ENCODE peak calls at places on chromosome 20, in four cellular contexts. I is T1000, A is nephron progenitor cell, V is iris pigment epithelial cell. B is an unnamed sample.

GRCh38 chr20:31542201-31542842 is 28.1 kb downstream of the HM13 start:
- DNase-seq in I (no peak), A (no peak), V (no peak), B (no peak)

GRCh38 chr20:43658068-43658722 is 8.7 kb upstream of the MYBL2 start:
- DNase-seq in A (no peak), V (no peak), I (no peak), B (no peak)

GRCh38 chr20:17992224-17992637 is 23.4 kb downstream of the MGME1 start:
- DNase-seq in A (no peak), I (no peak), V (peak), B (no peak)

GRCh38 chr20:25314497-25315417 is 66.9 kb downstream of the PYGB start:
- DNase-seq in A (no peak), I (no peak), V (no peak), B (no peak)

GRCh38 chr20:50320910-50321796 is 130.5 kb downstream of the CEBPB start:
- DNase-seq in A (peak), V (peak), I (peak), B (peak)

GRCh38 chr20:46578745-46579144 is 28.3 kb upstream of the OCSTAMP start:
- DNase-seq in I (no peak), A (no peak), V (no peak), B (no peak)

GRCh38 chr20:53900380-53900999 is 169.9 kb downstream of the BCAS1 start:
- DNase-seq in V (peak), A (no peak), I (no peak), B (peak)

GRCh38 chr20:52490715-52491430 is 299.3 kb upstream of the ZFP64 start:
- DNase-seq in V (peak), I (no peak), A (no peak), B (peak)

GRCh38 chr20:15179426-15180190 is 842.2 kb upstream of the FLRT3 start:
- DNase-seq in I (no peak), A (no peak), V (no peak), B (no peak)

GRCh38 chr20:31633339-31633914 is 4.3 kb upstream of the COX4I2 start:
- DNase-seq in A (no peak), V (no peak), I (no peak), B (no peak)

GRCh38 chr20:3203315-3204123 is 963 bp downstream of the DDRGK1 start:
- DNase-seq in I (no peak), A (no peak), V (peak), B (no peak)

GRCh38 chr20:9498322-9498721 is 16.1 kb upstream of the LAMP5 start:
- DNase-seq in V (no peak), I (no peak), A (no peak), B (no peak)

GRCh38 chr20:58661298-58662141 is 10.4 kb downstream of the STX16 start:
- DNase-seq in I (no peak), A (no peak), V (no peak), B (no peak)

GRCh38 chr20:61594198-61594597 is 342.1 kb downstream of the CDH4 start:
- DNase-seq in V (no peak), I (no peak), A (no peak), B (no peak)

GRCh38 chr20:38762174-38762573 is 13.9 kb downstream of the ACTR5 start:
- DNase-seq in V (no peak), A (no peak), I (no peak), B (no peak)

GRCh38 chr20:24665196-24665595 is 195.8 kb downstream of the SYNDIG1 start:
- DNase-seq in I (no peak), A (no peak), V (no peak), B (no peak)

GRCh38 chr20:53020376-53020775 is 48.2 kb downstream of the TSHZ2 start:
- DNase-seq in I (no peak), A (no peak), V (no peak), B (no peak)

GRCh38 chr20:43752561-43753301 is 25.9 kb upstream of the GTSF1L start:
- DNase-seq in A (no peak), V (peak), I (peak), B (peak)

GRCh38 chr20:57622579-57623381 is 2.6 kb upstream of the ZBP1 start:
- DNase-seq in I (no peak), A (peak), V (peak), B (no peak)

GRCh38 chr20:63826753-63827152 is 4.3 kb downstream of the ZBTB46 start:
- DNase-seq in V (no peak), I (no peak), A (no peak), B (no peak)

GRCh38 chr20:46814366-46815232 is 80.0 kb upstream of the EYA2 start:
- DNase-seq in A (peak), V (peak), I (peak), B (peak)

GRCh38 chr20:7849675-7850074 is 90.6 kb downstream of the HAO1 start:
- DNase-seq in I (no peak), A (no peak), V (no peak), B (no peak)

GRCh38 chr20:51481311-51481997 is 61.1 kb downstream of the NFATC2 start:
- DNase-seq in A (no peak), V (no peak), I (no peak), B (no peak)

GRCh38 chr20:22374678-22375590 is 209.4 kb downstream of the FOXA2 start:
- DNase-seq in A (no peak), I (no peak), V (peak), B (peak)

GRCh38 chr20:59222982-59223610 is 59.5 kb downstream of the ZNF831 start:
- DNase-seq in V (no peak), A (no peak), I (no peak), B (no peak)

GRCh38 chr20:25126204-25126603 is 44.3 kb upstream of the VSX1 start:
- DNase-seq in A (no peak), V (no peak), I (no peak), B (no peak)

GRCh38 chr20:5495026-5495425 is 178.3 kb upstream of the PROKR2 start:
- DNase-seq in A (no peak), V (no peak), I (no peak), B (no peak)

GRCh38 chr20:44211177-44212039 is 837 bp upstream of the OSER1 start:
- DNase-seq in I (no peak), V (peak), A (no peak), B (no peak)

GRCh38 chr20:37290158-37290810 is 829 bp downstream of the MANBAL start:
- DNase-seq in V (no peak), A (no peak), I (no peak), B (no peak)

GRCh38 chr20:44885392-44886275 is at the start of gene YWHAB:
- DNase-seq in V (peak), A (peak), I (peak), B (peak)

GRCh38 chr20:38187512-38187911 is 22.4 kb upstream of the TGM2 start:
- DNase-seq in A (peak), V (peak), I (no peak), B (peak)

GRCh38 chr20:9977629-9978028 is 57.2 kb upstream of the ANKEF1 start:
- DNase-seq in V (peak), A (no peak), I (no peak), B (no peak)

GRCh38 chr20:32526125-32526524 is 59.0 kb downstream of the NOL4L start:
- DNase-seq in A (no peak), I (no peak), V (no peak), B (no peak)

GRCh38 chr20:58712823-58713731 is 20.5 kb downstream of the NPEPL1 start:
- DNase-seq in A (no peak), I (no peak), V (no peak), B (peak)

GRCh38 chr20:44097521-44098255 is 89.3 kb downstream of the JPH2 start:
- DNase-seq in I (no peak), V (no peak), A (no peak), B (no peak)

GRCh38 chr20:37845261-37845681 is 57.7 kb upstream of the VSTM2L start:
- DNase-seq in I (no peak), A (no peak), V (no peak), B (no peak)

B was measured in SJSA1.